ENCODE peak calls at places on chromosomes 1 and 21, in nine cellular contexts. W is ELF-1, V is sigmoid colon, D is left ventricle myocardium superior, C is T-helper 1 cell, M is WERI-Rb-1, Z is RKO, N is GM23338, Y is HTR-8/SVneo. K is an unnamed sample.

GRCh38 chr21:45901061-45901690 is 80.4 kb upstream of the COL6A1 start:
- DNase-seq in W (no peak), V (no peak), D (no peak), C (no peak), M (no peak), Z (no peak), N (no peak), Y (no peak), K (no peak)

GRCh38 chr1:200982071-200982945 is 41.2 kb downstream of the KIF21B start:
- DNase-seq in W (no peak), V (no peak), D (no peak), C (no peak), M (peak), Z (no peak), N (no peak), Y (no peak), K (no peak)

GRCh38 chr1:29672416-29672815 is 436.1 kb downstream of the PTPRU start:
- DNase-seq in W (no peak), V (no peak), D (no peak), C (no peak), M (no peak), Z (no peak), N (no peak), Y (no peak), K (peak)

GRCh38 chr1:172408958-172409357 is 11.5 kb upstream of the C1orf105 start:
- DNase-seq in W (no peak), V (no peak), D (no peak), C (no peak), M (no peak), Z (no peak), N (no peak), Y (no peak), K (no peak)

GRCh38 chr21:39612233-39613028 is at the start of gene B3GALT5:
- DNase-seq in W (peak), V (no peak), D (no peak), C (no peak), M (peak), Z (no peak), N (peak), Y (no peak), K (no peak)

GRCh38 chr1:23198373-23198772 is 18.9 kb downstream of the HTR1D start:
- DNase-seq in W (no peak), V (no peak), D (no peak), C (no peak), M (no peak), Z (peak), N (no peak), Y (peak), K (no peak)

GRCh38 chr1:220681220-220681847 is 8.8 kb upstream of the C1orf115 start:
- DNase-seq in W (no peak), V (no peak), D (no peak), C (no peak), M (no peak), Z (peak), N (no peak), Y (no peak), K (no peak)

GRCh38 chr1:1432566-1432950 is 2.9 kb upstream of the VWA1 start:
- DNase-seq in W (no peak), V (no peak), D (no peak), C (no peak), M (no peak), Z (no peak), N (no peak), Y (no peak), K (no peak)

GRCh38 chr1:65435987-65436386 is 15.5 kb downstream of the LEPR start:
- DNase-seq in W (no peak), V (no peak), D (no peak), C (no peak), M (no peak), Z (no peak), N (no peak), Y (no peak), K (no peak)

GRCh38 chr1:110674337-110675059 is at the start of gene KCNA3:
- DNase-seq in W (peak), V (no peak), D (peak), C (peak), M (no peak), Z (no peak), N (peak), Y (no peak), K (peak)

GRCh38 chr1:230632273-230632873 is 9.9 kb upstream of the COG2 start:
- DNase-seq in W (peak), V (no peak), D (no peak), C (no peak), M (peak), Z (peak), N (peak), Y (peak), K (no peak)

K was measured in sciatic nerve.